ENCODE peak calls at places on chromosomes 7 and 10, in nine cellular contexts. One of them, this sample, is unnamed.

GRCh38 chr10:132350946-132351345 is 19.0 kb downstream of the LRRC27 start:
- DNase-seq in stimulated activated CD4-positive, alpha-beta T cell treated with anti-CD3 and anti-CD28 coated beads, Interleukin-1b, Interleukin-23, amount 100 ng/mL, for 1 hour: no peak
- DNase-seq in cardiac muscle cell: no peak
- DNase-seq in neuronal stem cell: no peak
- DNase-seq in CD8-positive, alpha-beta memory T cell: no peak
- DNase-seq in mesendoderm: no peak
- DNase-seq in HepG2: no peak
- DNase-seq in activated CD4-positive, alpha-beta T cell treated with anti-CD3 and anti-CD28 coated beads, Interleukin-2, amount 50 U/mL, for 4 hours: no peak
- DNase-seq in A172: no peak
- DNase-seq in this sample: no peak

GRCh38 chr7:157992511-157993160 is 595.0 kb downstream of the PTPRN2 start:
- DNase-seq in stimulated activated CD4-positive, alpha-beta T cell treated with anti-CD3 and anti-CD28 coated beads, Interleukin-1b, Interleukin-23, amount 100 ng/mL, for 1 hour: no peak
- DNase-seq in cardiac muscle cell: no peak
- DNase-seq in neuronal stem cell: no peak
- DNase-seq in CD8-positive, alpha-beta memory T cell: no peak
- DNase-seq in mesendoderm: no peak
- DNase-seq in HepG2: no peak
- DNase-seq in activated CD4-positive, alpha-beta T cell treated with anti-CD3 and anti-CD28 coated beads, Interleukin-2, amount 50 U/mL, for 4 hours: no peak
- DNase-seq in A172: no peak
- DNase-seq in this sample: no peak

GRCh38 chr7:91512958-91513357 is 248.7 kb downstream of the FZD1 start:
- DNase-seq in stimulated activated CD4-positive, alpha-beta T cell treated with anti-CD3 and anti-CD28 coated beads, Interleukin-1b, Interleukin-23, amount 100 ng/mL, for 1 hour: no peak
- DNase-seq in cardiac muscle cell: no peak
- DNase-seq in neuronal stem cell: no peak
- DNase-seq in CD8-positive, alpha-beta memory T cell: no peak
- DNase-seq in mesendoderm: peak; percentile 39
- DNase-seq in HepG2: no peak
- DNase-seq in activated CD4-positive, alpha-beta T cell treated with anti-CD3 and anti-CD28 coated beads, Interleukin-2, amount 50 U/mL, for 4 hours: no peak
- DNase-seq in A172: peak; percentile 88
- DNase-seq in this sample: no peak

GRCh38 chr10:129375171-129375570 is 91.9 kb upstream of the MGMT start:
- DNase-seq in stimulated activated CD4-positive, alpha-beta T cell treated with anti-CD3 and anti-CD28 coated beads, Interleukin-1b, Interleukin-23, amount 100 ng/mL, for 1 hour: no peak
- DNase-seq in cardiac muscle cell: no peak
- DNase-seq in neuronal stem cell: no peak
- DNase-seq in CD8-positive, alpha-beta memory T cell: no peak
- DNase-seq in mesendoderm: no peak
- DNase-seq in HepG2: no peak
- DNase-seq in activated CD4-positive, alpha-beta T cell treated with anti-CD3 and anti-CD28 coated beads, Interleukin-2, amount 50 U/mL, for 4 hours: no peak
- DNase-seq in A172: no peak
- DNase-seq in this sample: no peak

GRCh38 chr7:151448261-151449252 is 8.6 kb upstream of the CRYGN start:
- DNase-seq in stimulated activated CD4-positive, alpha-beta T cell treated with anti-CD3 and anti-CD28 coated beads, Interleukin-1b, Interleukin-23, amount 100 ng/mL, for 1 hour: peak; percentile 70
- DNase-seq in cardiac muscle cell: peak; percentile 78
- DNase-seq in neuronal stem cell: peak; percentile 68
- DNase-seq in CD8-positive, alpha-beta memory T cell: peak; percentile 68
- DNase-seq in mesendoderm: peak; percentile 66
- DNase-seq in HepG2: peak; percentile 20
- DNase-seq in activated CD4-positive, alpha-beta T cell treated with anti-CD3 and anti-CD28 coated beads, Interleukin-2, amount 50 U/mL, for 4 hours: peak; percentile 69
- DNase-seq in A172: no peak
- DNase-seq in this sample: peak; percentile 90

GRCh38 chr7:91325731-91326130 is 61.5 kb downstream of the FZD1 start:
- DNase-seq in stimulated activated CD4-positive, alpha-beta T cell treated with anti-CD3 and anti-CD28 coated beads, Interleukin-1b, Interleukin-23, amount 100 ng/mL, for 1 hour: no peak
- DNase-seq in cardiac muscle cell: no peak
- DNase-seq in neuronal stem cell: no peak
- DNase-seq in CD8-positive, alpha-beta memory T cell: no peak
- DNase-seq in mesendoderm: no peak
- DNase-seq in HepG2: no peak
- DNase-seq in activated CD4-positive, alpha-beta T cell treated with anti-CD3 and anti-CD28 coated beads, Interleukin-2, amount 50 U/mL, for 4 hours: no peak
- DNase-seq in A172: peak; percentile 33
- DNase-seq in this sample: peak; percentile 52

GRCh38 chr10:79022565-79023488 is 45.9 kb upstream of the ZMIZ1 start:
- DNase-seq in stimulated activated CD4-positive, alpha-beta T cell treated with anti-CD3 and anti-CD28 coated beads, Interleukin-1b, Interleukin-23, amount 100 ng/mL, for 1 hour: no peak
- DNase-seq in cardiac muscle cell: peak; percentile 29
- DNase-seq in neuronal stem cell: no peak
- DNase-seq in CD8-positive, alpha-beta memory T cell: no peak
- DNase-seq in mesendoderm: peak; percentile 67
- DNase-seq in HepG2: peak; percentile 65
- DNase-seq in activated CD4-positive, alpha-beta T cell treated with anti-CD3 and anti-CD28 coated beads, Interleukin-2, amount 50 U/mL, for 4 hours: no peak
- DNase-seq in A172: no peak
- DNase-seq in this sample: peak; percentile 37

GRCh38 chr10:17023386-17024298 is 106.0 kb downstream of the CUBN start:
- DNase-seq in stimulated activated CD4-positive, alpha-beta T cell treated with anti-CD3 and anti-CD28 coated beads, Interleukin-1b, Interleukin-23, amount 100 ng/mL, for 1 hour: no peak
- DNase-seq in cardiac muscle cell: peak; percentile 56
- DNase-seq in neuronal stem cell: no peak
- DNase-seq in CD8-positive, alpha-beta memory T cell: peak; percentile 65
- DNase-seq in mesendoderm: peak; percentile 93
- DNase-seq in HepG2: peak; percentile 48
- DNase-seq in activated CD4-positive, alpha-beta T cell treated with anti-CD3 and anti-CD28 coated beads, Interleukin-2, amount 50 U/mL, for 4 hours: peak; percentile 75
- DNase-seq in A172: peak; percentile 97
- DNase-seq in this sample: peak; percentile 77

GRCh38 chr10:12638103-12638502 is 288.8 kb downstream of the CAMK1D start:
- DNase-seq in stimulated activated CD4-positive, alpha-beta T cell treated with anti-CD3 and anti-CD28 coated beads, Interleukin-1b, Interleukin-23, amount 100 ng/mL, for 1 hour: no peak
- DNase-seq in cardiac muscle cell: no peak
- DNase-seq in neuronal stem cell: no peak
- DNase-seq in CD8-positive, alpha-beta memory T cell: no peak
- DNase-seq in mesendoderm: peak; percentile 15
- DNase-seq in HepG2: peak; percentile 24
- DNase-seq in activated CD4-positive, alpha-beta T cell treated with anti-CD3 and anti-CD28 coated beads, Interleukin-2, amount 50 U/mL, for 4 hours: no peak
- DNase-seq in A172: peak; percentile 34
- DNase-seq in this sample: peak; percentile 58

GRCh38 chr7:17580141-17580540 is 281.7 kb downstream of the AHR start:
- DNase-seq in stimulated activated CD4-positive, alpha-beta T cell treated with anti-CD3 and anti-CD28 coated beads, Interleukin-1b, Interleukin-23, amount 100 ng/mL, for 1 hour: no peak
- DNase-seq in cardiac muscle cell: no peak
- DNase-seq in neuronal stem cell: no peak
- DNase-seq in CD8-positive, alpha-beta memory T cell: no peak
- DNase-seq in mesendoderm: no peak
- DNase-seq in HepG2: no peak
- DNase-seq in activated CD4-positive, alpha-beta T cell treated with anti-CD3 and anti-CD28 coated beads, Interleukin-2, amount 50 U/mL, for 4 hours: no peak
- DNase-seq in A172: peak; percentile 37
- DNase-seq in this sample: peak; percentile 74

GRCh38 chr10:47054936-47055335 is 143.7 kb downstream of the PTPN20 start:
- DNase-seq in stimulated activated CD4-positive, alpha-beta T cell treated with anti-CD3 and anti-CD28 coated beads, Interleukin-1b, Interleukin-23, amount 100 ng/mL, for 1 hour: no peak
- DNase-seq in cardiac muscle cell: no peak
- DNase-seq in neuronal stem cell: no peak
- DNase-seq in CD8-positive, alpha-beta memory T cell: no peak
- DNase-seq in mesendoderm: no peak
- DNase-seq in HepG2: no peak
- DNase-seq in activated CD4-positive, alpha-beta T cell treated with anti-CD3 and anti-CD28 coated beads, Interleukin-2, amount 50 U/mL, for 4 hours: no peak
- DNase-seq in A172: no peak
- DNase-seq in this sample: no peak

GRCh38 chr7:99829520-99830160 is 1.8 kb downstream of the CYP3A43 start:
- DNase-seq in stimulated activated CD4-positive, alpha-beta T cell treated with anti-CD3 and anti-CD28 coated beads, Interleukin-1b, Interleukin-23, amount 100 ng/mL, for 1 hour: no peak
- DNase-seq in cardiac muscle cell: no peak
- DNase-seq in neuronal stem cell: no peak
- DNase-seq in CD8-positive, alpha-beta memory T cell: no peak
- DNase-seq in mesendoderm: no peak
- DNase-seq in HepG2: peak; percentile 96
- DNase-seq in activated CD4-positive, alpha-beta T cell treated with anti-CD3 and anti-CD28 coated beads, Interleukin-2, amount 50 U/mL, for 4 hours: no peak
- DNase-seq in A172: no peak
- DNase-seq in this sample: no peak

GRCh38 chr7:135825406-135825805 is 76.8 kb upstream of the FAM180A start:
- DNase-seq in stimulated activated CD4-positive, alpha-beta T cell treated with anti-CD3 and anti-CD28 coated beads, Interleukin-1b, Interleukin-23, amount 100 ng/mL, for 1 hour: no peak
- DNase-seq in cardiac muscle cell: no peak
- DNase-seq in neuronal stem cell: no peak
- DNase-seq in CD8-positive, alpha-beta memory T cell: no peak
- DNase-seq in mesendoderm: peak; percentile 42
- DNase-seq in HepG2: no peak
- DNase-seq in activated CD4-positive, alpha-beta T cell treated with anti-CD3 and anti-CD28 coated beads, Interleukin-2, amount 50 U/mL, for 4 hours: no peak
- DNase-seq in A172: no peak
- DNase-seq in this sample: no peak

GRCh38 chr10:73873843-73874215 is 526 bp downstream of the CAMK2G start:
- DNase-seq in stimulated activated CD4-positive, alpha-beta T cell treated with anti-CD3 and anti-CD28 coated beads, Interleukin-1b, Interleukin-23, amount 100 ng/mL, for 1 hour: no peak
- DNase-seq in cardiac muscle cell: no peak
- DNase-seq in neuronal stem cell: no peak
- DNase-seq in CD8-positive, alpha-beta memory T cell: peak; percentile 9
- DNase-seq in mesendoderm: no peak
- DNase-seq in HepG2: no peak
- DNase-seq in activated CD4-positive, alpha-beta T cell treated with anti-CD3 and anti-CD28 coated beads, Interleukin-2, amount 50 U/mL, for 4 hours: no peak
- DNase-seq in A172: no peak
- DNase-seq in this sample: no peak

GRCh38 chr10:123563994-123564393 is 102.2 kb upstream of the GPR26 start:
- DNase-seq in stimulated activated CD4-positive, alpha-beta T cell treated with anti-CD3 and anti-CD28 coated beads, Interleukin-1b, Interleukin-23, amount 100 ng/mL, for 1 hour: no peak
- DNase-seq in cardiac muscle cell: no peak
- DNase-seq in neuronal stem cell: no peak
- DNase-seq in CD8-positive, alpha-beta memory T cell: no peak
- DNase-seq in mesendoderm: peak; percentile 31
- DNase-seq in HepG2: no peak
- DNase-seq in activated CD4-positive, alpha-beta T cell treated with anti-CD3 and anti-CD28 coated beads, Interleukin-2, amount 50 U/mL, for 4 hours: no peak
- DNase-seq in A172: no peak
- DNase-seq in this sample: no peak

GRCh38 chr10:124007773-124008145 is 85.6 kb downstream of the CHST15 start:
- DNase-seq in stimulated activated CD4-positive, alpha-beta T cell treated with anti-CD3 and anti-CD28 coated beads, Interleukin-1b, Interleukin-23, amount 100 ng/mL, for 1 hour: no peak
- DNase-seq in cardiac muscle cell: no peak
- DNase-seq in neuronal stem cell: no peak
- DNase-seq in CD8-positive, alpha-beta memory T cell: no peak
- DNase-seq in mesendoderm: no peak
- DNase-seq in HepG2: no peak
- DNase-seq in activated CD4-positive, alpha-beta T cell treated with anti-CD3 and anti-CD28 coated beads, Interleukin-2, amount 50 U/mL, for 4 hours: no peak
- DNase-seq in A172: no peak
- DNase-seq in this sample: no peak

GRCh38 chr10:106189254-106189653 is 975.3 kb downstream of the SORCS1 start:
- DNase-seq in stimulated activated CD4-positive, alpha-beta T cell treated with anti-CD3 and anti-CD28 coated beads, Interleukin-1b, Interleukin-23, amount 100 ng/mL, for 1 hour: no peak
- DNase-seq in cardiac muscle cell: peak; percentile 73
- DNase-seq in neuronal stem cell: peak; percentile 30
- DNase-seq in CD8-positive, alpha-beta memory T cell: no peak
- DNase-seq in mesendoderm: peak; percentile 77
- DNase-seq in HepG2: peak; percentile 5
- DNase-seq in activated CD4-positive, alpha-beta T cell treated with anti-CD3 and anti-CD28 coated beads, Interleukin-2, amount 50 U/mL, for 4 hours: no peak
- DNase-seq in A172: peak; percentile 22
- DNase-seq in this sample: peak; percentile 36

GRCh38 chr10:97096327-97097153 is 89.2 kb downstream of the SLIT1 start:
- DNase-seq in stimulated activated CD4-positive, alpha-beta T cell treated with anti-CD3 and anti-CD28 coated beads, Interleukin-1b, Interleukin-23, amount 100 ng/mL, for 1 hour: no peak
- DNase-seq in cardiac muscle cell: peak; percentile 88
- DNase-seq in neuronal stem cell: no peak
- DNase-seq in CD8-positive, alpha-beta memory T cell: peak; percentile 36
- DNase-seq in mesendoderm: no peak
- DNase-seq in HepG2: no peak
- DNase-seq in activated CD4-positive, alpha-beta T cell treated with anti-CD3 and anti-CD28 coated beads, Interleukin-2, amount 50 U/mL, for 4 hours: no peak
- DNase-seq in A172: no peak
- DNase-seq in this sample: no peak

GRCh38 chr7:6533893-6534804 is 17.1 kb downstream of the GRID2IP start:
- DNase-seq in stimulated activated CD4-positive, alpha-beta T cell treated with anti-CD3 and anti-CD28 coated beads, Interleukin-1b, Interleukin-23, amount 100 ng/mL, for 1 hour: no peak
- DNase-seq in cardiac muscle cell: no peak
- DNase-seq in neuronal stem cell: no peak
- DNase-seq in CD8-positive, alpha-beta memory T cell: no peak
- DNase-seq in mesendoderm: no peak
- DNase-seq in HepG2: no peak
- DNase-seq in activated CD4-positive, alpha-beta T cell treated with anti-CD3 and anti-CD28 coated beads, Interleukin-2, amount 50 U/mL, for 4 hours: no peak
- DNase-seq in A172: no peak
- DNase-seq in this sample: no peak

GRCh38 chr7:112138453-112138852 is 67.7 kb downstream of the DOCK4 start:
- DNase-seq in stimulated activated CD4-positive, alpha-beta T cell treated with anti-CD3 and anti-CD28 coated beads, Interleukin-1b, Interleukin-23, amount 100 ng/mL, for 1 hour: no peak
- DNase-seq in cardiac muscle cell: no peak
- DNase-seq in neuronal stem cell: no peak
- DNase-seq in CD8-positive, alpha-beta memory T cell: no peak
- DNase-seq in mesendoderm: no peak
- DNase-seq in HepG2: no peak
- DNase-seq in activated CD4-positive, alpha-beta T cell treated with anti-CD3 and anti-CD28 coated beads, Interleukin-2, amount 50 U/mL, for 4 hours: no peak
- DNase-seq in A172: no peak
- DNase-seq in this sample: no peak

GRCh38 chr7:133784421-133785045 is 342.6 kb upstream of the LRGUK start:
- DNase-seq in stimulated activated CD4-positive, alpha-beta T cell treated with anti-CD3 and anti-CD28 coated beads, Interleukin-1b, Interleukin-23, amount 100 ng/mL, for 1 hour: no peak
- DNase-seq in cardiac muscle cell: no peak
- DNase-seq in neuronal stem cell: no peak
- DNase-seq in CD8-positive, alpha-beta memory T cell: no peak
- DNase-seq in mesendoderm: no peak
- DNase-seq in HepG2: no peak
- DNase-seq in activated CD4-positive, alpha-beta T cell treated with anti-CD3 and anti-CD28 coated beads, Interleukin-2, amount 50 U/mL, for 4 hours: no peak
- DNase-seq in A172: no peak
- DNase-seq in this sample: no peak

GRCh38 chr7:129213828-129214227 is 11.0 kb upstream of the AHCYL2 start:
- DNase-seq in stimulated activated CD4-positive, alpha-beta T cell treated with anti-CD3 and anti-CD28 coated beads, Interleukin-1b, Interleukin-23, amount 100 ng/mL, for 1 hour: no peak
- DNase-seq in cardiac muscle cell: no peak
- DNase-seq in neuronal stem cell: no peak
- DNase-seq in CD8-positive, alpha-beta memory T cell: no peak
- DNase-seq in mesendoderm: peak; percentile 84
- DNase-seq in HepG2: peak; percentile 85
- DNase-seq in activated CD4-positive, alpha-beta T cell treated with anti-CD3 and anti-CD28 coated beads, Interleukin-2, amount 50 U/mL, for 4 hours: no peak
- DNase-seq in A172: no peak
- DNase-seq in this sample: no peak

GRCh38 chr10:6607778-6608177 is 27.7 kb upstream of the PRKCQ start:
- DNase-seq in stimulated activated CD4-positive, alpha-beta T cell treated with anti-CD3 and anti-CD28 coated beads, Interleukin-1b, Interleukin-23, amount 100 ng/mL, for 1 hour: no peak
- DNase-seq in cardiac muscle cell: no peak
- DNase-seq in neuronal stem cell: no peak
- DNase-seq in CD8-positive, alpha-beta memory T cell: no peak
- DNase-seq in mesendoderm: no peak
- DNase-seq in HepG2: no peak
- DNase-seq in activated CD4-positive, alpha-beta T cell treated with anti-CD3 and anti-CD28 coated beads, Interleukin-2, amount 50 U/mL, for 4 hours: no peak
- DNase-seq in A172: no peak
- DNase-seq in this sample: no peak

GRCh38 chr10:122267849-122268737 is 3.0 kb upstream of the BTBD16 start:
- DNase-seq in stimulated activated CD4-positive, alpha-beta T cell treated with anti-CD3 and anti-CD28 coated beads, Interleukin-1b, Interleukin-23, amount 100 ng/mL, for 1 hour: peak; percentile 12
- DNase-seq in cardiac muscle cell: peak; percentile 69
- DNase-seq in neuronal stem cell: peak; percentile 36
- DNase-seq in CD8-positive, alpha-beta memory T cell: peak; percentile 14
- DNase-seq in mesendoderm: peak; percentile 64
- DNase-seq in HepG2: peak; percentile 78
- DNase-seq in activated CD4-positive, alpha-beta T cell treated with anti-CD3 and anti-CD28 coated beads, Interleukin-2, amount 50 U/mL, for 4 hours: peak; percentile 33
- DNase-seq in A172: peak; percentile 29
- DNase-seq in this sample: peak; percentile 89

GRCh38 chr10:3077940-3078630 is 10.7 kb downstream of the PFKP start:
- DNase-seq in stimulated activated CD4-positive, alpha-beta T cell treated with anti-CD3 and anti-CD28 coated beads, Interleukin-1b, Interleukin-23, amount 100 ng/mL, for 1 hour: no peak
- DNase-seq in cardiac muscle cell: no peak
- DNase-seq in neuronal stem cell: no peak
- DNase-seq in CD8-positive, alpha-beta memory T cell: no peak
- DNase-seq in mesendoderm: peak; percentile 59
- DNase-seq in HepG2: no peak
- DNase-seq in activated CD4-positive, alpha-beta T cell treated with anti-CD3 and anti-CD28 coated beads, Interleukin-2, amount 50 U/mL, for 4 hours: no peak
- DNase-seq in A172: no peak
- DNase-seq in this sample: no peak

GRCh38 chr7:22572937-22573336 is 72.9 kb upstream of the STEAP1B start:
- DNase-seq in stimulated activated CD4-positive, alpha-beta T cell treated with anti-CD3 and anti-CD28 coated beads, Interleukin-1b, Interleukin-23, amount 100 ng/mL, for 1 hour: no peak
- DNase-seq in cardiac muscle cell: no peak
- DNase-seq in neuronal stem cell: no peak
- DNase-seq in CD8-positive, alpha-beta memory T cell: no peak
- DNase-seq in mesendoderm: no peak
- DNase-seq in HepG2: no peak
- DNase-seq in activated CD4-positive, alpha-beta T cell treated with anti-CD3 and anti-CD28 coated beads, Interleukin-2, amount 50 U/mL, for 4 hours: no peak
- DNase-seq in A172: peak; percentile 91
- DNase-seq in this sample: peak; percentile 63

GRCh38 chr10:90775351-90776028 is 82.3 kb downstream of the HTR7 start:
- DNase-seq in stimulated activated CD4-positive, alpha-beta T cell treated with anti-CD3 and anti-CD28 coated beads, Interleukin-1b, Interleukin-23, amount 100 ng/mL, for 1 hour: no peak
- DNase-seq in cardiac muscle cell: no peak
- DNase-seq in neuronal stem cell: no peak
- DNase-seq in CD8-positive, alpha-beta memory T cell: no peak
- DNase-seq in mesendoderm: peak; percentile 88
- DNase-seq in HepG2: no peak
- DNase-seq in activated CD4-positive, alpha-beta T cell treated with anti-CD3 and anti-CD28 coated beads, Interleukin-2, amount 50 U/mL, for 4 hours: no peak
- DNase-seq in A172: no peak
- DNase-seq in this sample: peak; percentile 55

GRCh38 chr10:22453948-22454347 is 108.7 kb downstream of the SPAG6 start:
- DNase-seq in stimulated activated CD4-positive, alpha-beta T cell treated with anti-CD3 and anti-CD28 coated beads, Interleukin-1b, Interleukin-23, amount 100 ng/mL, for 1 hour: no peak
- DNase-seq in cardiac muscle cell: no peak
- DNase-seq in neuronal stem cell: no peak
- DNase-seq in CD8-positive, alpha-beta memory T cell: no peak
- DNase-seq in mesendoderm: no peak
- DNase-seq in HepG2: no peak
- DNase-seq in activated CD4-positive, alpha-beta T cell treated with anti-CD3 and anti-CD28 coated beads, Interleukin-2, amount 50 U/mL, for 4 hours: no peak
- DNase-seq in A172: no peak
- DNase-seq in this sample: no peak

GRCh38 chr10:22427101-22427500 is 81.8 kb downstream of the SPAG6 start:
- DNase-seq in stimulated activated CD4-positive, alpha-beta T cell treated with anti-CD3 and anti-CD28 coated beads, Interleukin-1b, Interleukin-23, amount 100 ng/mL, for 1 hour: no peak
- DNase-seq in cardiac muscle cell: peak; percentile 26
- DNase-seq in neuronal stem cell: no peak
- DNase-seq in CD8-positive, alpha-beta memory T cell: no peak
- DNase-seq in mesendoderm: peak; percentile 37
- DNase-seq in HepG2: no peak
- DNase-seq in activated CD4-positive, alpha-beta T cell treated with anti-CD3 and anti-CD28 coated beads, Interleukin-2, amount 50 U/mL, for 4 hours: no peak
- DNase-seq in A172: peak; percentile 87
- DNase-seq in this sample: peak; percentile 44

GRCh38 chr10:15571570-15571969 is 148.2 kb downstream of the ITGA8 start:
- DNase-seq in stimulated activated CD4-positive, alpha-beta T cell treated with anti-CD3 and anti-CD28 coated beads, Interleukin-1b, Interleukin-23, amount 100 ng/mL, for 1 hour: no peak
- DNase-seq in cardiac muscle cell: peak; percentile 32
- DNase-seq in neuronal stem cell: no peak
- DNase-seq in CD8-positive, alpha-beta memory T cell: no peak
- DNase-seq in mesendoderm: no peak
- DNase-seq in HepG2: no peak
- DNase-seq in activated CD4-positive, alpha-beta T cell treated with anti-CD3 and anti-CD28 coated beads, Interleukin-2, amount 50 U/mL, for 4 hours: no peak
- DNase-seq in A172: no peak
- DNase-seq in this sample: peak; percentile 28

GRCh38 chr7:81175291-81175942 is 256.6 kb upstream of the SEMA3C start:
- DNase-seq in stimulated activated CD4-positive, alpha-beta T cell treated with anti-CD3 and anti-CD28 coated beads, Interleukin-1b, Interleukin-23, amount 100 ng/mL, for 1 hour: no peak
- DNase-seq in cardiac muscle cell: no peak
- DNase-seq in neuronal stem cell: no peak
- DNase-seq in CD8-positive, alpha-beta memory T cell: no peak
- DNase-seq in mesendoderm: peak; percentile 6
- DNase-seq in HepG2: no peak
- DNase-seq in activated CD4-positive, alpha-beta T cell treated with anti-CD3 and anti-CD28 coated beads, Interleukin-2, amount 50 U/mL, for 4 hours: no peak
- DNase-seq in A172: no peak
- DNase-seq in this sample: no peak